ENCODE peak calls at places on chromosomes 5 and 9, in six cellular contexts. B is EH; O is NCI-H1092; K is endothelial cell; P is stimulated activated effector memory CD8-positive, alpha-beta T cell treated with anti-CD3 and anti-CD28 coated beads, Interleukin-12 subunit alpha, Interleukin-12 subunit beta, amount 100 ng/mL, for 72 hours; X is activated T-helper 9 cell treated with anti-CD3 and anti-CD28 coated beads, Interleukin-2, amount 50 U/mL, for 16 hours. M is an unnamed sample.
A peak's percentile ranks its signal among the peaks of the same experiment; 100 is the strongest.

GRCh38 chr5:154779105-154779504 is 23.9 kb downstream of the LARP1 start:
- DNase-seq in B (peak; percentile 91), O (no peak), K (no peak), P (no peak), X (no peak), M (peak; percentile 42)

GRCh38 chr9:21081451-21081850 is 3.7 kb upstream of the IFNB1 start:
- DNase-seq in B (no peak), O (no peak), K (no peak), P (no peak), X (no peak), M (no peak)

GRCh38 chr9:13358128-13358527 is 78.6 kb upstream of the MPDZ start:
- DNase-seq in B (peak; percentile 88), O (no peak), K (no peak), P (no peak), X (no peak), M (no peak)

GRCh38 chr9:76558465-76558864 is 99.5 kb downstream of the GCNT1 start:
- DNase-seq in B (no peak), O (no peak), K (no peak), P (no peak), X (no peak), M (no peak)

GRCh38 chr5:142630927-142631539 is 54.9 kb downstream of the FGF1 start:
- DNase-seq in B (peak; percentile 79), O (no peak), K (no peak), P (no peak), X (no peak), M (no peak)

GRCh38 chr5:178993236-178993765 is 1.8 kb downstream of the GRM6 start:
- DNase-seq in B (no peak), O (no peak), K (no peak), P (no peak), X (no peak), M (no peak)

GRCh38 chr5:143201589-143201988 is 201.9 kb downstream of the NR3C1 start:
- DNase-seq in B (peak; percentile 36), O (no peak), K (no peak), P (no peak), X (no peak), M (no peak)

GRCh38 chr5:151094054-151094858 is 13.4 kb upstream of the TNIP1 start:
- DNase-seq in B (peak; percentile 52), O (no peak), K (no peak), P (peak; percentile 53), X (peak; percentile 59), M (peak; percentile 59)

GRCh38 chr5:83227611-83228010 is 150.3 kb downstream of the XRCC4 start:
- DNase-seq in B (peak; percentile 22), O (no peak), K (no peak), P (no peak), X (no peak), M (no peak)

GRCh38 chr9:121592265-121592664 is 59.2 kb upstream of the DAB2IP start:
- DNase-seq in B (no peak), O (no peak), K (no peak), P (no peak), X (no peak), M (no peak)

M was measured in HuH-7.